ENCODE peak calls at places on chromosomes 6 and 20, in ten cellular contexts. One of them, this sample, is unnamed. For H3K4me1, the result is how much of the 10 kb centered on the place peaks cover.

GRCh38 chr6:16739329-16739801 is 21.9 kb downstream of the ATXN1 start:
- DNase-seq in endodermal cell: no peak
- DNase-seq in left ventricle myocardium inferior: no peak
- DNase-seq in body of pancreas: no peak
- DNase-seq in PC-3: no peak
- DNase-seq in heart right ventricle: no peak
- DNase-seq in upper lobe of left lung: no peak
- DNase-seq in OCI-LY7: no peak
- DNase-seq in neural progenitor cell: peak
- DNase-seq in heart left ventricle: no peak
- DNase-seq in this sample: peak

GRCh38 chr6:56852249-56852606 is 102.7 kb upstream of the BEND6 start:
- DNase-seq in neural progenitor cell: no peak
- DNase-seq in OCI-LY7: no peak
- DNase-seq in left ventricle myocardium inferior: no peak
- DNase-seq in endodermal cell: no peak
- DNase-seq in body of pancreas: no peak
- DNase-seq in upper lobe of left lung: no peak
- DNase-seq in PC-3: peak
- DNase-seq in heart left ventricle: no peak
- DNase-seq in heart right ventricle: no peak
- DNase-seq in this sample: no peak

GRCh38 chr6:30102701-30103629 is 9.9 kb downstream of the TRIM31 start:
- DNase-seq in heart left ventricle: peak
- DNase-seq in PC-3: peak
- DNase-seq in left ventricle myocardium inferior: peak
- DNase-seq in neural progenitor cell: peak
- DNase-seq in body of pancreas: peak
- DNase-seq in OCI-LY7: peak
- DNase-seq in upper lobe of left lung: peak
- DNase-seq in endodermal cell: peak
- DNase-seq in heart right ventricle: peak
- DNase-seq in this sample: peak

GRCh38 chr6:96826865-96827264 is 10.4 kb downstream of the GPR63 start:
- DNase-seq in PC-3: no peak
- DNase-seq in neural progenitor cell: no peak
- DNase-seq in heart left ventricle: no peak
- DNase-seq in endodermal cell: no peak
- DNase-seq in heart right ventricle: no peak
- DNase-seq in upper lobe of left lung: no peak
- DNase-seq in body of pancreas: no peak
- DNase-seq in OCI-LY7: no peak
- DNase-seq in left ventricle myocardium inferior: no peak
- DNase-seq in this sample: no peak

GRCh38 chr20:17921774-17922173 is 46.8 kb downstream of the SNX5 start:
- DNase-seq in PC-3: no peak
- DNase-seq in left ventricle myocardium inferior: no peak
- DNase-seq in upper lobe of left lung: no peak
- DNase-seq in OCI-LY7: no peak
- DNase-seq in endodermal cell: no peak
- DNase-seq in heart left ventricle: no peak
- DNase-seq in neural progenitor cell: no peak
- DNase-seq in heart right ventricle: no peak
- DNase-seq in body of pancreas: no peak
- DNase-seq in this sample: no peak

GRCh38 chr20:57498425-57499400 is 26.2 kb downstream of the CTCFL start:
- DNase-seq in body of pancreas: no peak
- DNase-seq in endodermal cell: peak
- DNase-seq in PC-3: peak
- DNase-seq in heart left ventricle: no peak
- DNase-seq in neural progenitor cell: peak
- DNase-seq in left ventricle myocardium inferior: no peak
- DNase-seq in OCI-LY7: peak
- DNase-seq in upper lobe of left lung: peak
- DNase-seq in heart right ventricle: no peak
- DNase-seq in this sample: no peak

GRCh38 chr20:1430004-1430451 is 36.6 kb downstream of the NSFL1C start:
- DNase-seq in neural progenitor cell: no peak
- DNase-seq in body of pancreas: no peak
- DNase-seq in heart left ventricle: no peak
- DNase-seq in OCI-LY7: no peak
- DNase-seq in left ventricle myocardium inferior: no peak
- DNase-seq in endodermal cell: no peak
- DNase-seq in upper lobe of left lung: no peak
- DNase-seq in PC-3: peak
- DNase-seq in heart right ventricle: no peak
- DNase-seq in this sample: no peak

GRCh38 chr20:22825076-22825475 is 210.0 kb upstream of the SSTR4 start:
- DNase-seq in left ventricle myocardium inferior: no peak
- DNase-seq in OCI-LY7: no peak
- DNase-seq in endodermal cell: peak
- DNase-seq in heart left ventricle: no peak
- DNase-seq in PC-3: peak
- DNase-seq in neural progenitor cell: no peak
- DNase-seq in heart right ventricle: no peak
- DNase-seq in upper lobe of left lung: no peak
- DNase-seq in body of pancreas: no peak
- DNase-seq in this sample: peak

GRCh38 chr6:107819217-107819616 is 4.9 kb downstream of the SCML4 start:
- DNase-seq in body of pancreas: no peak
- DNase-seq in neural progenitor cell: no peak
- DNase-seq in heart right ventricle: no peak
- DNase-seq in PC-3: no peak
- DNase-seq in upper lobe of left lung: no peak
- DNase-seq in heart left ventricle: no peak
- DNase-seq in endodermal cell: peak
- DNase-seq in left ventricle myocardium inferior: no peak
- DNase-seq in OCI-LY7: no peak
- DNase-seq in this sample: no peak

GRCh38 chr6:34791842-34792604 is at the start of gene BLTP3A:
- DNase-seq in heart right ventricle: peak
- DNase-seq in heart left ventricle: peak
- DNase-seq in left ventricle myocardium inferior: peak
- DNase-seq in upper lobe of left lung: peak
- DNase-seq in endodermal cell: peak
- DNase-seq in neural progenitor cell: peak
- DNase-seq in body of pancreas: peak
- DNase-seq in OCI-LY7: peak
- DNase-seq in PC-3: peak
- DNase-seq in this sample: no peak

GRCh38 chr6:161169690-161170089 is 104.2 kb downstream of the AGPAT4 start:
- DNase-seq in endodermal cell: peak
- DNase-seq in upper lobe of left lung: no peak
- DNase-seq in OCI-LY7: peak
- DNase-seq in left ventricle myocardium inferior: no peak
- DNase-seq in PC-3: no peak
- DNase-seq in heart left ventricle: no peak
- DNase-seq in heart right ventricle: no peak
- DNase-seq in body of pancreas: peak
- DNase-seq in neural progenitor cell: no peak
- DNase-seq in this sample: peak

GRCh38 chr20:37575884-37576283 is 48.2 kb upstream of the BLCAP start:
- DNase-seq in endodermal cell: peak
- DNase-seq in upper lobe of left lung: no peak
- DNase-seq in heart right ventricle: no peak
- DNase-seq in OCI-LY7: peak
- DNase-seq in left ventricle myocardium inferior: no peak
- DNase-seq in heart left ventricle: no peak
- DNase-seq in body of pancreas: no peak
- DNase-seq in PC-3: no peak
- DNase-seq in neural progenitor cell: peak
- DNase-seq in this sample: no peak

GRCh38 chr6:121260651-121261102 is 73.6 kb downstream of the TBC1D32 start:
- DNase-seq in heart right ventricle: peak
- DNase-seq in left ventricle myocardium inferior: peak
- DNase-seq in upper lobe of left lung: no peak
- DNase-seq in neural progenitor cell: no peak
- DNase-seq in body of pancreas: no peak
- DNase-seq in endodermal cell: no peak
- DNase-seq in PC-3: no peak
- DNase-seq in OCI-LY7: no peak
- DNase-seq in heart left ventricle: peak
- DNase-seq in this sample: peak

GRCh38 chr6:105107207-105107606 is 72.6 kb downstream of the POPDC3 start:
- DNase-seq in body of pancreas: no peak
- DNase-seq in heart right ventricle: no peak
- DNase-seq in PC-3: no peak
- DNase-seq in heart left ventricle: no peak
- DNase-seq in neural progenitor cell: no peak
- DNase-seq in left ventricle myocardium inferior: no peak
- DNase-seq in OCI-LY7: no peak
- DNase-seq in upper lobe of left lung: no peak
- DNase-seq in endodermal cell: no peak
- DNase-seq in this sample: no peak

GRCh38 chr6:36750090-36750489 is 52.5 kb downstream of the RAB44 start:
- DNase-seq in left ventricle myocardium inferior: no peak
- DNase-seq in upper lobe of left lung: no peak
- DNase-seq in heart right ventricle: no peak
- DNase-seq in body of pancreas: no peak
- DNase-seq in heart left ventricle: no peak
- DNase-seq in endodermal cell: no peak
- DNase-seq in neural progenitor cell: no peak
- DNase-seq in OCI-LY7: no peak
- DNase-seq in PC-3: no peak
- DNase-seq in this sample: no peak

GRCh38 chr6:10418361-10418861 is 3.5 kb upstream of the TFAP2A start:
- DNase-seq in endodermal cell: peak
- DNase-seq in neural progenitor cell: no peak
- DNase-seq in heart right ventricle: no peak
- DNase-seq in OCI-LY7: no peak
- DNase-seq in heart left ventricle: no peak
- DNase-seq in body of pancreas: no peak
- DNase-seq in upper lobe of left lung: no peak
- DNase-seq in PC-3: no peak
- DNase-seq in left ventricle myocardium inferior: no peak
- DNase-seq in this sample: peak
- H3K4me1 ChIP-seq in endodermal cell: under half
- H3K4me1 ChIP-seq in neural progenitor cell: under half
- H3K4me1 ChIP-seq in heart right ventricle: under half
- H3K4me1 ChIP-seq in OCI-LY7: under half
- H3K4me1 ChIP-seq in heart left ventricle: half or more
- H3K4me1 ChIP-seq in body of pancreas: under half
- H3K4me1 ChIP-seq in upper lobe of left lung: half or more
- H3K4me1 ChIP-seq in PC-3: under half
- H3K4me1 ChIP-seq in left ventricle myocardium inferior: half or more
- H3K4me1 ChIP-seq in this sample: under half

DNA sequence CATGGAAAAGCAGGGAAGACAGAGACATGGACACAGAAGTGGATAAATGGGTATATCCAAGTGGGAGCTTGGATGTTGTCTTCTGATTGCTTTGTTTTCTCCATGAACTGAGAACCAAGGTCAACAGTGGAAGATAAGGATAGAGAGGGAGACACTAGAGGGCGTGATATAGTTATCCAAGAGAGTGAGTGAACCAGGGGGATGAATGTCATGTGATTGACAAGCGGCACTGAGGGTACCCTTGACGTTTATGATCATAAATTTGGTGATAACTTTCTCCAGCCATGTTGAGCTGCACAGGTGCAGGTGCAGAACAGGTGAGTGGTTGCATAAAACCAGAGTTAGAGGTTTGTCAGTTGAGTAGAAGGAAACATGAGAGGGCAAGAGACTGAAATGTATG is 20.7 kb downstream of the EBF4 start:
- DNase-seq in heart left ventricle: no peak
- DNase-seq in heart right ventricle: no peak
- DNase-seq in left ventricle myocardium inferior: no peak
- DNase-seq in OCI-LY7: peak
- DNase-seq in neural progenitor cell: no peak
- DNase-seq in PC-3: peak
- DNase-seq in upper lobe of left lung: no peak
- DNase-seq in endodermal cell: peak
- DNase-seq in body of pancreas: no peak
- DNase-seq in this sample: no peak
- TF ChIP-seq CTCF in heart left ventricle: peak
- TF ChIP-seq CTCF in heart right ventricle: peak
- TF ChIP-seq CTCF in left ventricle myocardium inferior: no peak
- TF ChIP-seq CTCF in OCI-LY7: peak
- TF ChIP-seq CTCF in neural progenitor cell: peak
- TF ChIP-seq CTCF in PC-3: peak
- TF ChIP-seq CTCF in upper lobe of left lung: peak
- TF ChIP-seq CTCF in endodermal cell: peak
- TF ChIP-seq CTCF in body of pancreas: no peak
- TF ChIP-seq CTCF in this sample: peak

DNA sequence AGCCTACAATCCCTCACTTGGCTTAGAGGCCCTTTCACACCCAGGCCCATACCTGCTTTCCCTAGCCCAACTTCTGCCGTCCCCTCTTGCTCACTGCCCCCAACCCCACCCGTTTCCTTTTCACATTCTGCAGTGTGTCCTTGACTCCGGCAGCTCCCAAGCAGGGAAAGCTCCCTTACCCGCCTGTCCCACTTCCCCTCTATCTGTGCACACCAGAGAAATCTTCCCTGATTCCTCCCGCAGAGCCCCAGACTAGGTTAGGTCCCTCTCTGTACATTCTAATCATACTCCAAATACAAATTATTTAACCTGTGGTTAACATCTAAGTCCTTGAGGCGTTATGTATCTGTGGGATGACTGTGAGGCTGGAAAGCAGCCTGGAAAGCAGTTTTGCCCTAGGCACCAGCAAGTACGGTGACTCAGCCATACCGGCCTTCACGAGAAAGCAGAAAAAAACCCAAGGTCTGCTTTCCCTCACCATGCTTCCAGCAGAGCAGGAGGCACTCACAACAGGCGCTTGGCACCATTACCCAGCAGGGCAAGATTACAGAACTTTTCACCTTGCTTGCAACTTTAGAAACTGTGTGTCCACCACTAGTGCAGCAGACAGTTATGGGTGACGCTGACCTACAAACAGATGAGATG is 22.3 kb downstream of the ELOVL5 start:
- DNase-seq in heart right ventricle: peak
- DNase-seq in OCI-LY7: no peak
- DNase-seq in endodermal cell: peak
- DNase-seq in heart left ventricle: peak
- DNase-seq in PC-3: peak
- DNase-seq in neural progenitor cell: no peak
- DNase-seq in body of pancreas: peak
- DNase-seq in left ventricle myocardium inferior: no peak
- DNase-seq in upper lobe of left lung: peak
- DNase-seq in this sample: peak
- H3K27ac ChIP-seq in heart right ventricle: peak
- H3K27ac ChIP-seq in OCI-LY7: no peak
- H3K27ac ChIP-seq in endodermal cell: no peak
- H3K27ac ChIP-seq in heart left ventricle: peak
- H3K27ac ChIP-seq in PC-3: peak
- H3K27ac ChIP-seq in neural progenitor cell: no peak
- H3K27ac ChIP-seq in body of pancreas: no peak
- H3K27ac ChIP-seq in left ventricle myocardium inferior: peak
- H3K27ac ChIP-seq in upper lobe of left lung: peak
- H3K27ac ChIP-seq in this sample: peak

GRCh38 chr20:40103420-40103819 is 585.6 kb downstream of the MAFB start:
- DNase-seq in PC-3: no peak
- DNase-seq in heart left ventricle: no peak
- DNase-seq in body of pancreas: no peak
- DNase-seq in left ventricle myocardium inferior: no peak
- DNase-seq in neural progenitor cell: no peak
- DNase-seq in OCI-LY7: no peak
- DNase-seq in heart right ventricle: no peak
- DNase-seq in endodermal cell: no peak
- DNase-seq in upper lobe of left lung: no peak
- DNase-seq in this sample: no peak
- H3K4me1 ChIP-seq in PC-3: under half
- H3K4me1 ChIP-seq in heart left ventricle: under half
- H3K4me1 ChIP-seq in body of pancreas: under half
- H3K4me1 ChIP-seq in left ventricle myocardium inferior: under half
- H3K4me1 ChIP-seq in neural progenitor cell: under half
- H3K4me1 ChIP-seq in OCI-LY7: under half
- H3K4me1 ChIP-seq in heart right ventricle: under half
- H3K4me1 ChIP-seq in endodermal cell: under half
- H3K4me1 ChIP-seq in upper lobe of left lung: under half
- H3K4me1 ChIP-seq in this sample: under half

This sample was measured in foreskin keratinocyte.